ENCODE peak calls at places on chromosomes 2 and 18, in five cellular contexts. A is AG09309, R is tibial artery, G is astrocyte, S is fibroblast of lung. T is an unnamed sample.
A peak's percentile ranks its signal among the peaks of the same experiment; 100 is the strongest.

GRCh38 chr2:227612546-227613271 is 1.9 kb downstream of the SCYGR3 start:
- DNase-seq in A (no peak), R (no peak), G (no peak), S (no peak), T (no peak)

GRCh38 chr2:209425082-209426071 is 1.5 kb downstream of the MAP2 start:
- DNase-seq in A (no peak), R (no peak), G (peak; percentile 36), S (peak; percentile 59), T (no peak)

GRCh38 chr2:224260605-224261004 is 141.3 kb downstream of the FAM124B start:
- DNase-seq in A (no peak), R (no peak), G (no peak), S (peak; percentile 44), T (no peak)

GRCh38 chr2:100293341-100294161 is 28.8 kb downstream of the LONRF2 start:
- DNase-seq in A (no peak), R (no peak), G (no peak), S (no peak), T (no peak)

GRCh38 chr18:58714259-58714658 is 43.0 kb downstream of the MALT1 start:
- DNase-seq in A (no peak), R (no peak), G (no peak), S (no peak), T (no peak)

GRCh38 chr2:240585101-240585500 is 1.4 kb upstream of the CAPN10 start:
- DNase-seq in A (no peak), R (no peak), G (no peak), S (no peak), T (no peak)

GRCh38 chr2:156589381-156590079 is 153.4 kb downstream of the GPD2 start:
- DNase-seq in A (peak; percentile 21), R (no peak), G (peak; percentile 21), S (peak; percentile 75), T (no peak)

GRCh38 chr2:241771286-241772062 is 5.1 kb upstream of the GAL3ST2 start:
- DNase-seq in A (no peak), R (peak; percentile 39), G (no peak), S (peak; percentile 58), T (no peak)

GRCh38 chr2:109304731-109305470 is 175.9 kb downstream of the SH3RF3 start:
- DNase-seq in A (no peak), R (no peak), G (no peak), S (no peak), T (no peak)

GRCh38 chr2:240224676-240225075 is 84.2 kb upstream of the OTOS start:
- DNase-seq in A (peak; percentile 51), R (no peak), G (peak; percentile 87), S (peak; percentile 31), T (peak; percentile 45)

GRCh38 chr2:84781942-84782716 is 98.8 kb downstream of the TRABD2A start:
- DNase-seq in A (no peak), R (no peak), G (peak; percentile 30), S (no peak), T (no peak)

GRCh38 chr2:74768401-74768914 is 65.5 kb upstream of the HK2 start:
- DNase-seq in A (peak; percentile 18), R (no peak), G (peak; percentile 61), S (peak; percentile 4), T (peak; percentile 45)

GRCh38 chr2:168241208-168241607 is 6.2 kb downstream of the STK39 start:
- DNase-seq in A (no peak), R (no peak), G (peak; percentile 13), S (no peak), T (no peak)

GRCh38 chr2:223027442-223027841 is 24.5 kb upstream of the KCNE4 start:
- DNase-seq in A (peak; percentile 48), R (no peak), G (peak; percentile 76), S (peak; percentile 54), T (no peak)

GRCh38 chr2:72985136-72985535 is 67.8 kb downstream of the EMX1 start:
- DNase-seq in A (no peak), R (no peak), G (no peak), S (no peak), T (no peak)

GRCh38 chr18:54684786-54685185 is 93.7 kb downstream of the DYNAP start:
- DNase-seq in A (peak; percentile 20), R (no peak), G (peak; percentile 53), S (no peak), T (no peak)

GRCh38 chr18:22691988-22692710 is 241.0 kb upstream of the RBBP8 start:
- DNase-seq in A (peak; percentile 99), R (no peak), G (peak; percentile 97), S (peak; percentile 98), T (peak; percentile 88)

GRCh38 chr2:190583507-190584337 is 49.2 kb upstream of the NEMP2 start:
- DNase-seq in A (no peak), R (no peak), G (no peak), S (no peak), T (no peak)

GRCh38 chr18:63578357-63578958 is 8.7 kb upstream of the SERPINB13 start:
- DNase-seq in A (peak; percentile 14), R (no peak), G (no peak), S (peak; percentile 36), T (no peak)

GRCh38 chr2:177392373-177393246 is at the start of gene AGPS:
- DNase-seq in A (no peak), R (peak; percentile 64), G (peak; percentile 72), S (peak; percentile 53), T (no peak)

GRCh38 chr2:50885948-50886347 is 146.0 kb downstream of the NRXN1 start:
- DNase-seq in A (no peak), R (no peak), G (no peak), S (no peak), T (no peak)

GRCh38 chr2:122412360-122412759 is 656.9 kb downstream of the TSN start:
- DNase-seq in A (no peak), R (no peak), G (no peak), S (no peak), T (no peak)

GRCh38 chr2:109128048-109128465 is 948 bp upstream of the SH3RF3 start:
- DNase-seq in A (peak; percentile 50), R (peak; percentile 77), G (peak; percentile 77), S (peak; percentile 92), T (peak; percentile 42)

GRCh38 chr2:44120428-44120827 is 48.2 kb upstream of the PPM1B start:
- DNase-seq in A (peak; percentile 77), R (no peak), G (peak; percentile 88), S (peak; percentile 88), T (peak; percentile 71)

GRCh38 chr2:101793277-101793969 is 95.9 kb downstream of the MAP4K4 start:
- DNase-seq in A (no peak), R (no peak), G (no peak), S (peak; percentile 32), T (no peak)

GRCh38 chr2:192184349-192184748 is 10.4 kb downstream of the TMEFF2 start:
- DNase-seq in A (no peak), R (no peak), G (no peak), S (no peak), T (no peak)

GRCh38 chr2:200199005-200199404 is 107.5 kb upstream of the SPATS2L start:
- DNase-seq in A (no peak), R (no peak), G (no peak), S (no peak), T (no peak)
- H3K4me3 ChIP-seq in A (no peak overlapping the region), R (no peak overlapping the region), G (no peak overlapping the region), S (no peak overlapping the region), T (no peak overlapping the region)

GRCh38 chr2:1611886-1612285 is 132.4 kb downstream of the PXDN start:
- DNase-seq in A (no peak), R (no peak), G (no peak), S (no peak), T (no peak)

GRCh38 chr2:1613078-1613445 is 131.3 kb downstream of the PXDN start:
- DNase-seq in A (no peak), R (no peak), G (no peak), S (no peak), T (no peak)

GRCh38 chr2:1612391-1613077 is 131.8 kb downstream of the PXDN start:
- DNase-seq in A (no peak), R (no peak), G (no peak), S (no peak), T (no peak)

GRCh38 chr2:1613731-1614354 is 130.5 kb downstream of the PXDN start:
- DNase-seq in A (no peak), R (no peak), G (peak; percentile 72), S (no peak), T (no peak)

GRCh38 chr2:1614564-1614963 is 129.8 kb downstream of the PXDN start:
- DNase-seq in A (no peak), R (no peak), G (no peak), S (no peak), T (no peak)
- H3K4me3 ChIP-seq in A (no peak overlapping the region), R (no peak overlapping the region), G (no peak overlapping the region), S (no peak overlapping the region), T (no peak overlapping the region)

GRCh38 chr2:96143848-96144480 is 1.3 kb downstream of the DUSP2 start:
- DNase-seq in A (no peak), R (no peak), G (no peak), S (no peak), T (no peak)

GRCh38 chr2:96142217-96143113 is 2.8 kb downstream of the DUSP2 start:
- DNase-seq in A (no peak), R (no peak), G (no peak), S (no peak), T (no peak)

GRCh38 chr2:96145028-96145939 is at the start of gene DUSP2:
- DNase-seq in A (no peak), R (peak; percentile 71), G (peak; percentile 59), S (peak; percentile 45), T (no peak)

GRCh38 chr2:96144481-96145027 is 686 bp downstream of the DUSP2 start:
- DNase-seq in A (no peak), R (no peak), G (no peak), S (peak; percentile 6), T (no peak)

DNA sequence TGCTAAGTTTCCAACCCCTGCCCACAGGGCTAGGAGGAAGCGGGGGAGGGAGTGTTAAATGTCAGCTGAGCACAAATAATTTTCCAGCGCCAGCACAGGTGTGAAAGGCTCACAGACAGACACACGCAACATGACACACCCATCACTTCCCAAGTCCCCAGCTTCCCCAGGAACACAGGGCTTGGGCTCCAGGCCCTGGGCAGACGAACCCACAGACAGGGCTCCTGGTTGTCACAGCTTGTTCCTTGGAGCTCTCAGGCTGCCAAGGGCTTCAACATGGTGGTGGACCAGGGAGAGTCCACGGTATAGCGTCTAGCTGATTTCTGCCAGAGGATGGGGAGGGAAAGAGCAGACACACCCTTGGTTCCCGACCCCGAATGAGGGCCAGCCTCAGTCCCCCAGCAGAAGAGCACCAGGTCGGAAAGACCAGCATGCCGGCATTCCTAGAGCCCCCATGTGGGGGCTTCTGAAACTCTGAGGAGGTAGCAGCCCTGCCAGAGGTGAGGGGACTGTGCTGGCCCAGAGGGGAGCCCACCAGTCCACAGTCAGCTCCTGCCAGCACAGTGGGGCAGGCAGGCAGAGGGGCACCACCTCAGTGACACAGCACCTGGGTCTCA is 1.9 kb downstream of the DUSP2 start:
- DNase-seq in A (no peak), R (no peak), G (no peak), S (no peak), T (no peak)
- H3K4me3 ChIP-seq in A (no peak overlapping the region), R (no peak overlapping the region), G (no peak overlapping the region), S (no peak overlapping the region), T (no peak overlapping the region)

GRCh38 chr18:2982452-2983172 is 30.3 kb downstream of the LPIN2 start:
- DNase-seq in A (no peak), R (no peak), G (no peak), S (no peak), T (no peak)
- H3K4me3 ChIP-seq in A (no peak overlapping the region), R (no peak overlapping the region), G (no peak overlapping the region), S (peak overlapping the region; percentile 1), T (no peak overlapping the region)

GRCh38 chr2:236904389-236905263 is 181.1 kb upstream of the COPS8 start:
- DNase-seq in A (no peak), R (no peak), G (no peak), S (no peak), T (no peak)
- H3K4me3 ChIP-seq in A (no peak overlapping the region), R (no peak overlapping the region), G (no peak overlapping the region), S (no peak overlapping the region), T (no peak overlapping the region)